ENCODE peak calls at places on chromosomes 7 and 10, in four cellular contexts. One of them, this sample, is unnamed.
A peak's percentile ranks its signal among the peaks of the same experiment; 100 is the strongest.

GRCh38 chr7:131027287-131027773 is 293.3 kb upstream of the KLF14 start:
- DNase-seq in HepG2: no peak
- DNase-seq in H1: no peak
- DNase-seq in K562: no peak
- DNase-seq in this sample: no peak

GRCh38 chr10:86362566-86363183 is 3.9 kb downstream of the GRID1 start:
- DNase-seq in HepG2: no peak
- DNase-seq in H1: no peak
- DNase-seq in K562: no peak
- DNase-seq in this sample: no peak

GRCh38 chr10:128493811-128494210 is 367.6 kb upstream of the MKI67 start:
- DNase-seq in HepG2: no peak
- DNase-seq in H1: no peak
- DNase-seq in K562: no peak
- DNase-seq in this sample: no peak

GRCh38 chr7:134888141-134888740 is 98.1 kb upstream of the AGBL3 start:
- DNase-seq in HepG2: no peak
- DNase-seq in H1: no peak
- DNase-seq in K562: no peak
- DNase-seq in this sample: no peak

GRCh38 chr10:98795467-98795866 is 348.7 kb upstream of the HPS1 start:
- DNase-seq in HepG2: no peak
- DNase-seq in H1: no peak
- DNase-seq in K562: no peak
- DNase-seq in this sample: no peak

GRCh38 chr7:37193775-37194135 is 254.9 kb downstream of the ELMO1 start:
- DNase-seq in HepG2: no peak
- DNase-seq in H1: no peak
- DNase-seq in K562: no peak
- DNase-seq in this sample: no peak

GRCh38 chr7:122311719-122312118 is 7.2 kb upstream of the FEZF1 start:
- DNase-seq in HepG2: no peak
- DNase-seq in H1: peak; percentile 72
- DNase-seq in K562: no peak
- DNase-seq in this sample: no peak

GRCh38 chr7:40747856-40748255 is 613.1 kb downstream of the SUGCT start:
- DNase-seq in HepG2: no peak
- DNase-seq in H1: no peak
- DNase-seq in K562: no peak
- DNase-seq in this sample: no peak

GRCh38 chr10:17428616-17429097 is 25.7 kb downstream of the ST8SIA6 start:
- DNase-seq in HepG2: no peak
- DNase-seq in H1: no peak
- DNase-seq in K562: peak; percentile 96
- DNase-seq in this sample: peak; percentile 44

GRCh38 chr10:132436861-132437410 is 39.9 kb downstream of the PWWP2B start:
- DNase-seq in HepG2: no peak
- DNase-seq in H1: no peak
- DNase-seq in K562: no peak
- DNase-seq in this sample: no peak

GRCh38 chr10:452512-453504 is 236.7 kb downstream of the DIP2C start:
- DNase-seq in HepG2: no peak
- DNase-seq in H1: no peak
- DNase-seq in K562: no peak
- DNase-seq in this sample: no peak

GRCh38 chr10:78360284-78360683 is 326.6 kb downstream of the RPS24 start:
- DNase-seq in HepG2: no peak
- DNase-seq in H1: no peak
- DNase-seq in K562: no peak
- DNase-seq in this sample: no peak

GRCh38 chr10:128808921-128809440 is 658.1 kb upstream of the MGMT start:
- DNase-seq in HepG2: no peak
- DNase-seq in H1: no peak
- DNase-seq in K562: no peak
- DNase-seq in this sample: no peak

GRCh38 chr7:124724516-124725192 is 40.9 kb downstream of the GPR37 start:
- DNase-seq in HepG2: peak; percentile 50
- DNase-seq in H1: no peak
- DNase-seq in K562: no peak
- DNase-seq in this sample: no peak

GRCh38 chr10:99569971-99570370 is 37.2 kb downstream of the NKX2-3 start:
- DNase-seq in HepG2: no peak
- DNase-seq in H1: no peak
- DNase-seq in K562: no peak
- DNase-seq in this sample: no peak

GRCh38 chr10:99854860-99855259 is 72.4 kb downstream of the ABCC2 start:
- DNase-seq in HepG2: peak; percentile 41
- DNase-seq in H1: no peak
- DNase-seq in K562: peak; percentile 24
- DNase-seq in this sample: peak; percentile 91

GRCh38 chr7:128104109-128104742 is 73.0 kb upstream of the LRRC4 start:
- DNase-seq in HepG2: no peak
- DNase-seq in H1: no peak
- DNase-seq in K562: no peak
- DNase-seq in this sample: no peak

GRCh38 chr7:152313879-152314604 is 121.8 kb downstream of the KMT2C start:
- DNase-seq in HepG2: no peak
- DNase-seq in H1: no peak
- DNase-seq in K562: peak; percentile 81
- DNase-seq in this sample: peak; percentile 96

GRCh38 chr10:62462456-62462855 is 88.3 kb downstream of the ZNF365 start:
- DNase-seq in HepG2: no peak
- DNase-seq in H1: no peak
- DNase-seq in K562: no peak
- DNase-seq in this sample: no peak

GRCh38 chr7:87152897-87153641 is 816 bp downstream of the DMTF1 start:
- DNase-seq in HepG2: peak; percentile 2
- DNase-seq in H1: peak; percentile 49
- DNase-seq in K562: peak; percentile 57
- DNase-seq in this sample: peak; percentile 58

GRCh38 chr7:11120068-11120664 is 146.5 kb downstream of the PHF14 start:
- DNase-seq in HepG2: no peak
- DNase-seq in H1: no peak
- DNase-seq in K562: no peak
- DNase-seq in this sample: no peak

GRCh38 chr7:83271212-83272099 is 108.8 kb upstream of the PCLO start:
- DNase-seq in HepG2: peak; percentile 1
- DNase-seq in H1: no peak
- DNase-seq in K562: no peak
- DNase-seq in this sample: peak; percentile 55

GRCh38 chr10:118096022-118096421 is 49.3 kb upstream of the RAB11FIP2 start:
- DNase-seq in HepG2: no peak
- DNase-seq in H1: no peak
- DNase-seq in K562: no peak
- DNase-seq in this sample: no peak

GRCh38 chr7:12731214-12731656 is 43.8 kb downstream of the ARL4A start:
- DNase-seq in HepG2: no peak
- DNase-seq in H1: no peak
- DNase-seq in K562: peak; percentile 87
- DNase-seq in this sample: peak; percentile 83
- TF ChIP-seq MAX in HepG2: no peak
- TF ChIP-seq MAX in H1: peak; percentile 14
- TF ChIP-seq MAX in K562: no peak
- TF ChIP-seq MAX in this sample: no peak

GRCh38 chr10:69061305-69062161 is 26.4 kb upstream of the SRGN start:
- DNase-seq in HepG2: peak; percentile 47
- DNase-seq in H1: no peak
- DNase-seq in K562: peak; percentile 69
- DNase-seq in this sample: peak; percentile 96
- TF ChIP-seq POLR2AphosphoS5 in HepG2: no peak
- TF ChIP-seq POLR2AphosphoS5 in H1: no peak
- TF ChIP-seq POLR2AphosphoS5 in K562: no peak
- TF ChIP-seq POLR2AphosphoS5 in this sample: peak; percentile 50

GRCh38 chr7:825386-825785 is 6.9 kb upstream of the SUN1 start:
- DNase-seq in HepG2: no peak
- DNase-seq in H1: no peak
- DNase-seq in K562: no peak
- DNase-seq in this sample: no peak

GRCh38 chr7:824106-824505 is 8.2 kb upstream of the SUN1 start:
- DNase-seq in HepG2: no peak
- DNase-seq in H1: no peak
- DNase-seq in K562: no peak
- DNase-seq in this sample: no peak

GRCh38 chr7:824664-825063 is 7.6 kb upstream of the SUN1 start:
- DNase-seq in HepG2: no peak
- DNase-seq in H1: no peak
- DNase-seq in K562: no peak
- DNase-seq in this sample: no peak

GRCh38 chr7:828793-829561 is 3.3 kb upstream of the SUN1 start:
- DNase-seq in HepG2: no peak
- DNase-seq in H1: no peak
- DNase-seq in K562: no peak
- DNase-seq in this sample: no peak

DNA sequence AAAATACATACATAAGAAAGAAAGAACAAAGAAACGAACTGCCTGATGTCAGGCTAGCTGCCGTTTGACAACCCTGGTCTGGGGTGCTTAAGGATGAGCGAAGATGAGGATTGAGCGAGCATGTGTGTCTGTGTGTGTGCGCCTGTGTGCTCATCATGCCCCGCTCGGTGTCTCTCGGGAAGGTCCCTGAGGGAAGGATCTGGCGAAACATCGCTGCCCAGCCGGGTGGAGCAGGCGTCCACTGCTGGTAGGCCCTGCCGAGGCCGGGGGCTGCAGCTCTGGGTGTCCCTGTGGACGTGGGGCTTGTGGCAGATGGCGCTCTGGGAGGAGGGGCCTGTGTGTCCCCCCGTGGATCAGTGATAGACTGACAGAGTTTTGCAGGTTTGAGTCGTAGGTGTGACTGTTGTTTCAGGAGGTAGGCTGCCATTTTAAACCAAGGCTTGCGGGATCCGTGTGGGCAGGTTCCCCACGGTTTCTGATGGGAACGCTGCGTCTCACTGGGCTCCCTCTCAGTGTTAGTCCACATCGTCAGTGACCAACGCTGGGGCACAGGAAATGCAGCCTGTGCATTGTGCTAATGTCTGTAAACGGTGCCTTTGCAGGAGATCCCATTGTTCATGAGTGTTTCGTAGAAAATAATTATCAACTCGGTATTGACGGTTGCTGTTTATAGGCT is 5.9 kb upstream of the SUN1 start:
- DNase-seq in HepG2: no peak
- DNase-seq in H1: no peak
- DNase-seq in K562: no peak
- DNase-seq in this sample: no peak
- TF ChIP-seq JUN in HepG2: no peak
- TF ChIP-seq JUN in H1: no peak
- TF ChIP-seq JUN in K562: no peak
- TF ChIP-seq JUN in this sample: no peak

DNA sequence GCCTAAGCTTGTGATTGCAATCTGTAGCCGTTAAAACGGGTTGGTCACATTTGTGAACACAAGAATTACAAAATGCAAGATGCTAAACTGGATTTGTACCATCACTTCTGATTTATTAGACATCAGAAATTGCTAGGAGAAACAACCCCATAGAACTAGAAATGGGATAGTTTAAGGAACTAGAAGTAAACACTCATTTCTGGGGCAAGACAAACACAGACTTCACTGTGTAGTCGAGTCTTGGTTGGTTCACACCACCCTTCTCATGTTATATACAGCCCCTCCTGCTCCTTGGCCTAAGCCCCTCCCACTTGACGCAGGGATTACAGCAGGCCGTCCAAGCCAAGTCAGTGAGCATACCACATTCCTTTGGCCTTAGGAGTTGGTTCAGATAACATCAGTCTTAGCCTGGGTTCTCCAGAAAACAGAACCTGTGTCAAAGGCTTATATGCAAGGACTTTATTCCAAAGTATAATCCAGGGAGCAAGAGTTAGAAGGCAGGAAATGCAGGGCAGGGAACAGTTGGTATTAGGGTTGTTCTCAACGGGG is 2.0 kb upstream of the NRAP start:
- DNase-seq in HepG2: no peak
- DNase-seq in H1: no peak
- DNase-seq in K562: peak; percentile 12
- DNase-seq in this sample: no peak
- TF ChIP-seq MAX in HepG2: no peak
- TF ChIP-seq MAX in H1: no peak
- TF ChIP-seq MAX in K562: no peak
- TF ChIP-seq MAX in this sample: no peak

DNA sequence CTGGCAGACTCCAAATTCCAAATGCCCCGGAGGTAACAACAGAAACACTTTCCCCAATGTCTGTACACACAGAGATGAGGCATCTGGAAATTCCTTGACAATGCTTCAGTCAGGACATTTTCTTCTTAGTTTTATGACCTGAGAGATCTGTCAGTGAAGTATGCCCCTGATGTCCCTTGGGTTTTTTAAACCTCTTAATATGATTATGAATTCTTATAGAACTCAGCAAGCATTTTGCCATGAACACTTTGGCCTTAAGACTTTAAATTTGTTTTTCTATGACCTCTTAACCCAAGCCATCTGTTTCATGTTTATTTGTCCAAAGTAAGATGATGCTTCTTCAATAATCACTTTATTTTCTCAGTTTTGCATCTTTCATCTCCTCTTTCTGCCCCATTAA is 1206.2 kb downstream of the GATA3 start:
- DNase-seq in HepG2: no peak
- DNase-seq in H1: no peak
- DNase-seq in K562: no peak
- DNase-seq in this sample: no peak
- TF ChIP-seq POLR2AphosphoS5 in HepG2: no peak
- TF ChIP-seq POLR2AphosphoS5 in H1: no peak
- TF ChIP-seq POLR2AphosphoS5 in K562: no peak
- TF ChIP-seq POLR2AphosphoS5 in this sample: no peak

DNA sequence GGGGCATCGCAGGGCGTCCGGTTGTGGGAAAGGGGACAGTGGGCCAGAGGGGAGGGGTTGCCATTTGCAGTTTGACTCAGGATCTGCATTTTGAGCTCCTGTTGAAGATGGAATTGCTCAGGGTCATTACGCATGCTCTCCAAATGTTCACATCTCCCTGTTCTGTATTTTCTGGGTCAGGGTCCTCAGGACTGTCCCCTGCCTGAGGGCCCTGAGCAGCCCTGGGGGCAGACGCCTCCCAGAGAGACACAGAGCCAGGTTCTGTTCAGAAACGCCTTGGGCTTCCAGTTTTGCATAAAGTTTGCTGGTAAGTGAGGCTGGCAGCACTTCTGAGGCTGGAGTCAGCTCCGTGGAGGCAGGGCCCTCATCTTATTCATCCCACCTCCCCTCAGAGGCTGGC is 34.1 kb upstream of the NUB1 start:
- DNase-seq in HepG2: no peak
- DNase-seq in H1: no peak
- DNase-seq in K562: no peak
- DNase-seq in this sample: no peak
- TF ChIP-seq JUN in HepG2: no peak
- TF ChIP-seq JUN in H1: no peak
- TF ChIP-seq JUN in K562: no peak
- TF ChIP-seq JUN in this sample: no peak

DNA sequence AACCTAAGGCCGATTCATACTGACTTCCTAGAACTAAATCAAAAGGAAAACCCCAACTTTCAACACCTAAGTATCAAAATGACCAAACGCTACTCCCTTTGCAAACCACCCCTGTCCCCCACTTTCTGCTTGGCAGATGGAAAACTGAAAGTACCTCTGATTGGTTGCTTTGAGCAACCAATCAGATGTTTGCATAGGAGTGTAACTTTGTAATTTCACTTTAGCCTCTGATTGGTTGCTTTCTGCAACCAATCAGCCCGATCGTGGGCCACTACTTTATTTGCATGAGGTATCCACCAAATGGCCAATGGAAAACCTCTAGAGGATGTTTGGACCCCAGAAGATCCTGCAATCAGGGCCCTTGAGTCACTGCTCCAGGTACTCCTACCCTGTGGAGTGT is 12.3 kb upstream of the SNX10 start:
- DNase-seq in HepG2: peak; percentile 47
- DNase-seq in H1: no peak
- DNase-seq in K562: peak; percentile 46
- DNase-seq in this sample: no peak
- TF ChIP-seq MAX in HepG2: no peak
- TF ChIP-seq MAX in H1: no peak
- TF ChIP-seq MAX in K562: no peak
- TF ChIP-seq MAX in this sample: no peak

This sample was measured in endothelial cell of umbilical vein.